ENCODE peak calls at places on chromosomes 6 and 20, in eight cellular contexts. One of them, this sample, is unnamed.

GRCh38 chr6:74626288-74626687 is 579.6 kb downstream of the COL12A1 start:
- DNase-seq in RWPE2: no peak
- DNase-seq in ovary: no peak
- DNase-seq in PC-9: no peak
- DNase-seq in right cardiac atrium: no peak
- DNase-seq in SK-N-SH: no peak
- DNase-seq in pancreas: no peak
- DNase-seq in esophagus squamous epithelium: no peak
- DNase-seq in this sample: no peak

GRCh38 chr20:24773751-24774201 is 175.3 kb upstream of the CST7 start:
- DNase-seq in pancreas: no peak
- DNase-seq in esophagus squamous epithelium: no peak
- DNase-seq in ovary: peak; percentile 1
- DNase-seq in PC-9: peak; percentile 78
- DNase-seq in right cardiac atrium: no peak
- DNase-seq in SK-N-SH: no peak
- DNase-seq in RWPE2: no peak
- DNase-seq in this sample: peak; percentile 12

GRCh38 chr6:4805553-4806307 is 29.5 kb downstream of the CDYL start:
- DNase-seq in esophagus squamous epithelium: no peak
- DNase-seq in ovary: peak; percentile 26
- DNase-seq in right cardiac atrium: peak; percentile 74
- DNase-seq in pancreas: peak; percentile 50
- DNase-seq in SK-N-SH: peak; percentile 68
- DNase-seq in RWPE2: no peak
- DNase-seq in PC-9: no peak
- DNase-seq in this sample: peak; percentile 49

GRCh38 chr6:30323806-30324205 is 2.9 kb upstream of the TRIM39 start:
- DNase-seq in right cardiac atrium: no peak
- DNase-seq in RWPE2: no peak
- DNase-seq in esophagus squamous epithelium: no peak
- DNase-seq in PC-9: no peak
- DNase-seq in SK-N-SH: no peak
- DNase-seq in pancreas: no peak
- DNase-seq in ovary: no peak
- DNase-seq in this sample: no peak

GRCh38 chr6:112879920-112880413 is 532.8 kb downstream of the RFPL4B start:
- DNase-seq in esophagus squamous epithelium: no peak
- DNase-seq in PC-9: peak; percentile 53
- DNase-seq in pancreas: peak; percentile 52
- DNase-seq in ovary: no peak
- DNase-seq in right cardiac atrium: peak; percentile 74
- DNase-seq in SK-N-SH: no peak
- DNase-seq in RWPE2: peak; percentile 39
- DNase-seq in this sample: peak; percentile 76

GRCh38 chr20:55360895-55361294 is 644.4 kb downstream of the CBLN4 start:
- DNase-seq in PC-9: no peak
- DNase-seq in ovary: no peak
- DNase-seq in esophagus squamous epithelium: no peak
- DNase-seq in RWPE2: no peak
- DNase-seq in right cardiac atrium: no peak
- DNase-seq in SK-N-SH: no peak
- DNase-seq in pancreas: no peak
- DNase-seq in this sample: no peak

GRCh38 chr6:129766959-129767728 is 57.2 kb upstream of the ARHGAP18 start:
- DNase-seq in esophagus squamous epithelium: no peak
- DNase-seq in pancreas: peak; percentile 13
- DNase-seq in RWPE2: no peak
- DNase-seq in SK-N-SH: peak; percentile 25
- DNase-seq in PC-9: peak; percentile 61
- DNase-seq in right cardiac atrium: peak; percentile 37
- DNase-seq in ovary: no peak
- DNase-seq in this sample: peak; percentile 14

GRCh38 chr6:3456794-3457709 is at the start of gene SLC22A23:
- DNase-seq in ovary: peak; percentile 74
- DNase-seq in SK-N-SH: peak; percentile 93
- DNase-seq in pancreas: peak; percentile 88
- DNase-seq in right cardiac atrium: peak; percentile 80
- DNase-seq in esophagus squamous epithelium: no peak
- DNase-seq in RWPE2: no peak
- DNase-seq in PC-9: peak; percentile 47
- DNase-seq in this sample: peak; percentile 81

GRCh38 chr20:35619196-35620095 is 3.8 kb downstream of the SPAG4 start:
- DNase-seq in esophagus squamous epithelium: peak; percentile 25
- DNase-seq in pancreas: peak; percentile 83
- DNase-seq in right cardiac atrium: peak; percentile 94
- DNase-seq in RWPE2: peak; percentile 99
- DNase-seq in ovary: peak; percentile 81
- DNase-seq in SK-N-SH: peak; percentile 90
- DNase-seq in PC-9: peak; percentile 73
- DNase-seq in this sample: peak; percentile 99

GRCh38 chr6:139323511-139324445 is 32.0 kb upstream of the TXLNB start:
- DNase-seq in right cardiac atrium: peak; percentile 55
- DNase-seq in pancreas: peak; percentile 14
- DNase-seq in esophagus squamous epithelium: peak; percentile 18
- DNase-seq in PC-9: no peak
- DNase-seq in RWPE2: no peak
- DNase-seq in SK-N-SH: peak; percentile 7
- DNase-seq in ovary: peak; percentile 82
- DNase-seq in this sample: no peak

GRCh38 chr6:63644668-63645326 is 9.2 kb downstream of the PHF3 start:
- DNase-seq in pancreas: no peak
- DNase-seq in esophagus squamous epithelium: no peak
- DNase-seq in SK-N-SH: no peak
- DNase-seq in right cardiac atrium: no peak
- DNase-seq in PC-9: no peak
- DNase-seq in ovary: peak; percentile 27
- DNase-seq in RWPE2: no peak
- DNase-seq in this sample: no peak

GRCh38 chr20:35238170-35238569 is 11.7 kb downstream of the MMP24 start:
- DNase-seq in RWPE2: no peak
- DNase-seq in SK-N-SH: no peak
- DNase-seq in pancreas: no peak
- DNase-seq in esophagus squamous epithelium: no peak
- DNase-seq in PC-9: no peak
- DNase-seq in right cardiac atrium: no peak
- DNase-seq in ovary: no peak
- DNase-seq in this sample: no peak

GRCh38 chr6:70764706-70765105 is 97.0 kb downstream of the SMAP1 start:
- DNase-seq in PC-9: no peak
- DNase-seq in ovary: no peak
- DNase-seq in SK-N-SH: no peak
- DNase-seq in right cardiac atrium: no peak
- DNase-seq in esophagus squamous epithelium: no peak
- DNase-seq in RWPE2: no peak
- DNase-seq in pancreas: no peak
- DNase-seq in this sample: no peak

GRCh38 chr6:106924699-106925523 is 49.6 kb downstream of the CD24 start:
- DNase-seq in ovary: no peak
- DNase-seq in pancreas: peak; percentile 82
- DNase-seq in esophagus squamous epithelium: no peak
- DNase-seq in RWPE2: no peak
- DNase-seq in PC-9: no peak
- DNase-seq in right cardiac atrium: no peak
- DNase-seq in SK-N-SH: no peak
- DNase-seq in this sample: peak; percentile 65

GRCh38 chr6:83430606-83431544 is at the start of gene ME1:
- DNase-seq in RWPE2: peak; percentile 76
- DNase-seq in esophagus squamous epithelium: no peak
- DNase-seq in ovary: peak; percentile 84
- DNase-seq in PC-9: peak; percentile 80
- DNase-seq in SK-N-SH: peak; percentile 90
- DNase-seq in right cardiac atrium: peak; percentile 94
- DNase-seq in pancreas: peak; percentile 75
- DNase-seq in this sample: peak; percentile 91

GRCh38 chr6:16505711-16506362 is 255.4 kb downstream of the ATXN1 start:
- DNase-seq in RWPE2: no peak
- DNase-seq in pancreas: no peak
- DNase-seq in SK-N-SH: no peak
- DNase-seq in PC-9: no peak
- DNase-seq in right cardiac atrium: no peak
- DNase-seq in esophagus squamous epithelium: no peak
- DNase-seq in ovary: peak; percentile 52
- DNase-seq in this sample: no peak

GRCh38 chr6:33277663-33278391 is 904 bp downstream of the B3GALT4 start:
- DNase-seq in right cardiac atrium: peak; percentile 71
- DNase-seq in PC-9: peak; percentile 21
- DNase-seq in esophagus squamous epithelium: no peak
- DNase-seq in RWPE2: no peak
- DNase-seq in SK-N-SH: peak; percentile 69
- DNase-seq in ovary: no peak
- DNase-seq in pancreas: no peak
- DNase-seq in this sample: peak; percentile 68

GRCh38 chr20:48440916-48441315 is 386.9 kb downstream of the PREX1 start:
- DNase-seq in pancreas: no peak
- DNase-seq in esophagus squamous epithelium: no peak
- DNase-seq in RWPE2: peak; percentile 80
- DNase-seq in PC-9: no peak
- DNase-seq in SK-N-SH: no peak
- DNase-seq in right cardiac atrium: no peak
- DNase-seq in ovary: no peak
- DNase-seq in this sample: no peak

GRCh38 chr6:36351152-36351571 is 14.5 kb upstream of the BNIP5 start:
- DNase-seq in RWPE2: no peak
- DNase-seq in SK-N-SH: no peak
- DNase-seq in esophagus squamous epithelium: no peak
- DNase-seq in right cardiac atrium: no peak
- DNase-seq in pancreas: no peak
- DNase-seq in PC-9: no peak
- DNase-seq in ovary: no peak
- DNase-seq in this sample: no peak

GRCh38 chr6:125988280-125988679 is 1.9 kb downstream of the TRMT11 start:
- DNase-seq in SK-N-SH: no peak
- DNase-seq in esophagus squamous epithelium: no peak
- DNase-seq in PC-9: no peak
- DNase-seq in pancreas: no peak
- DNase-seq in right cardiac atrium: no peak
- DNase-seq in ovary: no peak
- DNase-seq in RWPE2: no peak
- DNase-seq in this sample: no peak

GRCh38 chr6:158993639-158994038 is 6.4 kb downstream of the RSPH3 start:
- DNase-seq in RWPE2: no peak
- DNase-seq in pancreas: no peak
- DNase-seq in PC-9: no peak
- DNase-seq in ovary: no peak
- DNase-seq in esophagus squamous epithelium: no peak
- DNase-seq in right cardiac atrium: no peak
- DNase-seq in SK-N-SH: no peak
- DNase-seq in this sample: no peak

GRCh38 chr20:7930386-7930785 is 9.9 kb downstream of the HAO1 start:
- DNase-seq in RWPE2: no peak
- DNase-seq in esophagus squamous epithelium: no peak
- DNase-seq in SK-N-SH: no peak
- DNase-seq in PC-9: no peak
- DNase-seq in pancreas: no peak
- DNase-seq in right cardiac atrium: no peak
- DNase-seq in ovary: no peak
- DNase-seq in this sample: no peak

GRCh38 chr6:23533954-23534725 is 591.9 kb upstream of the NRSN1 start:
- DNase-seq in pancreas: no peak
- DNase-seq in ovary: no peak
- DNase-seq in right cardiac atrium: no peak
- DNase-seq in SK-N-SH: no peak
- DNase-seq in RWPE2: no peak
- DNase-seq in esophagus squamous epithelium: no peak
- DNase-seq in PC-9: no peak
- DNase-seq in this sample: no peak

GRCh38 chr6:155038527-155038926 is 43.4 kb downstream of the TIAM2 start:
- DNase-seq in ovary: no peak
- DNase-seq in SK-N-SH: no peak
- DNase-seq in right cardiac atrium: no peak
- DNase-seq in PC-9: no peak
- DNase-seq in RWPE2: no peak
- DNase-seq in esophagus squamous epithelium: no peak
- DNase-seq in pancreas: no peak
- DNase-seq in this sample: no peak
- H3K4me1 ChIP-seq in ovary: peaks cover 5% of the 10 kb centered on the region
- H3K4me1 ChIP-seq in SK-N-SH: no peaks in the 10 kb centered on the region
- H3K4me1 ChIP-seq in right cardiac atrium: no peaks in the 10 kb centered on the region
- H3K4me1 ChIP-seq in PC-9: no peaks in the 10 kb centered on the region
- H3K4me1 ChIP-seq in RWPE2: no peaks in the 10 kb centered on the region
- H3K4me1 ChIP-seq in esophagus squamous epithelium: peaks cover 12% of the 10 kb centered on the region
- H3K4me1 ChIP-seq in pancreas: no peaks in the 10 kb centered on the region
- H3K4me1 ChIP-seq in this sample: no peaks in the 10 kb centered on the region

GRCh38 chr20:51531712-51532456 is 10.6 kb downstream of the NFATC2 start:
- DNase-seq in PC-9: no peak
- DNase-seq in SK-N-SH: no peak
- DNase-seq in esophagus squamous epithelium: no peak
- DNase-seq in RWPE2: no peak
- DNase-seq in ovary: no peak
- DNase-seq in right cardiac atrium: no peak
- DNase-seq in pancreas: no peak
- DNase-seq in this sample: no peak
- H3K4me3 ChIP-seq in PC-9: no peak overlapping the region
- H3K4me3 ChIP-seq in SK-N-SH: no peak overlapping the region
- H3K4me3 ChIP-seq in esophagus squamous epithelium: no peak overlapping the region
- H3K4me3 ChIP-seq in RWPE2: no peak overlapping the region
- H3K4me3 ChIP-seq in ovary: no peak overlapping the region
- H3K4me3 ChIP-seq in right cardiac atrium: no peak overlapping the region
- H3K4me3 ChIP-seq in pancreas: no peak overlapping the region
- H3K4me3 ChIP-seq in this sample: no peak overlapping the region

GRCh38 chr6:27542485-27542884 is 69.6 kb upstream of the ZNF184 start:
- DNase-seq in RWPE2: no peak
- DNase-seq in esophagus squamous epithelium: no peak
- DNase-seq in ovary: no peak
- DNase-seq in PC-9: no peak
- DNase-seq in right cardiac atrium: no peak
- DNase-seq in SK-N-SH: no peak
- DNase-seq in pancreas: no peak
- DNase-seq in this sample: no peak
- H3K27me3 ChIP-seq in RWPE2: no peaks in the 10 kb centered on the region
- H3K27me3 ChIP-seq in esophagus squamous epithelium: no peaks in the 10 kb centered on the region
- H3K27me3 ChIP-seq in ovary: no peaks in the 10 kb centered on the region
- H3K27me3 ChIP-seq in PC-9: no peaks in the 10 kb centered on the region
- H3K27me3 ChIP-seq in right cardiac atrium: peaks cover 3% of the 10 kb centered on the region
- H3K27me3 ChIP-seq in SK-N-SH: peaks cover 62% of the 10 kb centered on the region
- H3K27me3 ChIP-seq in pancreas: peaks cover 42% of the 10 kb centered on the region
- H3K27me3 ChIP-seq in this sample: no peaks in the 10 kb centered on the region

DNA sequence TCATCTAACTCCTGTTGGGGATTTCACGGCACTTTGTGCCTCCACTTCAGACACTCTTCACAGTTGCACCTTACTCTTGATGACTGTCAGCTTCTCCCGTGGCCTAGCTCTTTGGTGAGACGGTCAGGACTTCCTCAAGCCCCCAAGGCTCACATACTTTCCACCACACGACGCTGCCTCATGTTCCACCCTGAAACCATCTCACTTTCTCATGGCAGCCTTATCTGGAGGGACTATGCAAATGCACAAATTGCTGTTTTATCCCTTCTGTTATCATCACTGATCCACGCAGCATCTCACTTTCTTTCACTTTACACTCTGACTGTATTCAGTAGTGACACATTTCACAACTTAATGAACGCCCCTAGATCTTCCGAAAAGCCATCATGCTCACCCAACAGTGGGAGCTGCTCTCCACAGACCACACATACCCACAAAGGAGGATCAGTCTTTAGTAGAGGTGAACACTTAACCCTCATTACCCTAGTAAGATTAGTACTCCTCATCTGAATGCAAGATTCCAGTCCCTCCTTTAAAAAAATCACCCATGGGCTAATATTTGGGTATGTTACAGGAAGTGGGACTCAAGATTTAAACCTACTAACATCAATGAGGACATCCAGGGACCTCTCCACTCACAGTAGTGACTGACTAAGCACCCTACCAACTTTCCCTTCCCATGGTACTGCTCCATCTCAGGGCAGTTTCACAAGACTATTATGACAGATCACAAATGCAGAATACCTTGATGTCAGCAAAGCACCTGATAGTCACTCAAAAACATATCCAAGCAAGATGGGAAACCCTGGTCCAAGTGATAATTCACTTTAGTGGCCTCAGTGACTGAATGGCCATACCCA is 35.4 kb downstream of the FYN start:
- DNase-seq in PC-9: no peak
- DNase-seq in ovary: no peak
- DNase-seq in esophagus squamous epithelium: no peak
- DNase-seq in right cardiac atrium: no peak
- DNase-seq in RWPE2: no peak
- DNase-seq in pancreas: no peak
- DNase-seq in SK-N-SH: no peak
- DNase-seq in this sample: no peak
- H3K4me1 ChIP-seq in PC-9: no peaks in the 10 kb centered on the region
- H3K4me1 ChIP-seq in ovary: peaks cover 11% of the 10 kb centered on the region
- H3K4me1 ChIP-seq in esophagus squamous epithelium: peaks cover 43% of the 10 kb centered on the region
- H3K4me1 ChIP-seq in right cardiac atrium: peaks cover 14% of the 10 kb centered on the region
- H3K4me1 ChIP-seq in RWPE2: peaks cover 2% of the 10 kb centered on the region
- H3K4me1 ChIP-seq in pancreas: no peaks in the 10 kb centered on the region
- H3K4me1 ChIP-seq in SK-N-SH: peaks cover 4% of the 10 kb centered on the region
- H3K4me1 ChIP-seq in this sample: peaks cover 4% of the 10 kb centered on the region

This sample was measured in Caco-2.